ENCODE peak calls at places on chromosomes 6 and 20, in five cellular contexts. S is H9, D is H1, W is mesenchymal stem cell, P is trophoblast cell. Z is an unnamed sample.
A peak's percentile ranks its signal among the peaks of the same experiment; 100 is the strongest.

GRCh38 chr6:47092249-47092648 is 50.1 kb upstream of the ADGRF1 start:
- DNase-seq in S (no peak), D (no peak), W (peak; percentile 31), P (no peak), Z (no peak)

GRCh38 chr6:159170999-159171712 is 2.0 kb downstream of the FNDC1 start:
- DNase-seq in S (no peak), D (no peak), W (no peak), P (no peak), Z (no peak)

GRCh38 chr6:133350928-133351327 is 109.8 kb downstream of the EYA4 start:
- DNase-seq in S (no peak), D (no peak), W (no peak), P (no peak), Z (no peak)

GRCh38 chr6:127855542-127856159 is 45.2 kb downstream of the THEMIS start:
- DNase-seq in S (no peak), D (no peak), W (peak; percentile 32), P (peak; percentile 45), Z (no peak)

GRCh38 chr20:43665466-43666176 is 1.3 kb upstream of the MYBL2 start:
- DNase-seq in S (no peak), D (no peak), W (no peak), P (peak; percentile 85), Z (no peak)

GRCh38 chr6:36029464-36029863 is 1.9 kb downstream of the MAPK14 start:
- DNase-seq in S (no peak), D (no peak), W (peak; percentile 79), P (peak; percentile 90), Z (no peak)

GRCh38 chr6:30884521-30885480 is 482 bp downstream of the DDR1 start:
- DNase-seq in S (peak; percentile 64), D (no peak), W (peak; percentile 36), P (peak; percentile 57), Z (peak; percentile 44)

GRCh38 chr6:129863664-129864063 is 2.5 kb upstream of the TMEM244 start:
- DNase-seq in S (no peak), D (no peak), W (peak; percentile 30), P (no peak), Z (no peak)

GRCh38 chr20:10674684-10675455 is 1.1 kb upstream of the JAG1 start:
- DNase-seq in S (peak; percentile 84), D (no peak), W (peak; percentile 80), P (peak; percentile 72), Z (peak; percentile 81)

GRCh38 chr20:48841861-48842529 is 14.2 kb upstream of the PREX1 start:
- DNase-seq in S (no peak), D (no peak), W (peak; percentile 73), P (peak; percentile 28), Z (no peak)

GRCh38 chr20:49957487-49957938 is 21.3 kb downstream of the RNF114 start:
- DNase-seq in S (no peak), D (no peak), W (no peak), P (no peak), Z (no peak)

GRCh38 chr6:136548582-136549330 is 1.5 kb downstream of the MAP7 start:
- DNase-seq in S (no peak), D (no peak), W (no peak), P (no peak), Z (no peak)

GRCh38 chr20:32160341-32160740 is 47.2 kb downstream of the PLAGL2 start:
- DNase-seq in S (no peak), D (no peak), W (no peak), P (no peak), Z (no peak)

GRCh38 chr6:123619156-123619555 is 17.6 kb downstream of the TRDN start:
- DNase-seq in S (no peak), D (no peak), W (no peak), P (peak; percentile 47), Z (no peak)

GRCh38 chr6:5497896-5498578 is 236.7 kb downstream of the FARS2 start:
- DNase-seq in S (no peak), D (no peak), W (peak; percentile 92), P (no peak), Z (no peak)

GRCh38 chr6:35146453-35146852 is 5.3 kb upstream of the TCP11 start:
- DNase-seq in S (peak; percentile 58), D (no peak), W (peak; percentile 59), P (peak; percentile 70), Z (no peak)

GRCh38 chr6:152909241-152909640 is 73.6 kb downstream of the FBXO5 start:
- DNase-seq in S (no peak), D (no peak), W (no peak), P (no peak), Z (no peak)

GRCh38 chr20:43681468-43681942 is 14.6 kb downstream of the MYBL2 start:
- DNase-seq in S (no peak), D (no peak), W (peak; percentile 24), P (no peak), Z (no peak)

GRCh38 chr20:52103911-52104545 is 87.6 kb downstream of the ZFP64 start:
- DNase-seq in S (peak; percentile 69), D (peak; percentile 65), W (peak; percentile 29), P (no peak), Z (no peak)

GRCh38 chr6:49980898-49981297 is 11.5 kb upstream of the DEFB113 start:
- DNase-seq in S (no peak), D (no peak), W (peak; percentile 55), P (no peak), Z (no peak)

GRCh38 chr6:2961491-2961890 is 9.9 kb downstream of the SERPINB6 start:
- DNase-seq in S (no peak), D (no peak), W (no peak), P (peak; percentile 83), Z (no peak)

GRCh38 chr6:6725120-6725833 is 136.8 kb downstream of the LY86 start:
- DNase-seq in S (peak; percentile 75), D (peak; percentile 66), W (no peak), P (no peak), Z (no peak)
- H4K8ac ChIP-seq in S (no peak overlapping the region), D (peak overlapping the region; percentile 84), W (peak overlapping the region; percentile 96), P (peak overlapping the region; percentile 85), Z (no peak overlapping the region)

GRCh38 chr20:4109587-4109986 is 94.2 kb upstream of the RNF24 start:
- DNase-seq in S (no peak), D (no peak), W (no peak), P (no peak), Z (no peak)
- H2AFZ ChIP-seq in S (no peak overlapping the region), D (no peak overlapping the region), W (no peak overlapping the region), P (no peak overlapping the region), Z (no peak overlapping the region)

DNA sequence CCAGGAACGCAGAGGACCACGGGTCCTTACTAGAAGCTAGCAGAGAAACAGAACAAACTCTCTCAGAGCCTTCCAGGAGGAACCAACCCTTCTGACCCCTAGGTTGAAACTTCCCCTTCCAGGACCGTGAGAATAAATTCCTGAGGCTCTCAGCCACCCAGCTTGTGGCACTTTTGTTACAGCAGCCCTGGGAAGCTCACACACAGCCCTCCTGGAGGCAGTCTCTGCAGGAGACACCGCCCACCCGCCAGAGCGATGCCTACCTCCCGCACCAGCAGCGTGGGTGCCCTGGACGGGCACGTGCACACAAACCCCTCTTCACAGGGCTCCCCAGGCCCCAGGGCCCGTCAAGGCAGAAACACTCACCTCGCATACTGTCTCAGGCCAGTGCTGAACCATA is 4.2 kb downstream of the RNASET2 start:
- DNase-seq in S (no peak), D (no peak), W (no peak), P (no peak), Z (no peak)
- H2BK12ac ChIP-seq in S (no peak overlapping the region), D (no peak overlapping the region), W (no peak overlapping the region), P (no peak overlapping the region), Z (no peak overlapping the region)

GRCh38 chr6:155212616-155213380 is 51.0 kb upstream of the CLDN20 start:
- DNase-seq in S (no peak), D (no peak), W (no peak), P (peak; percentile 88), Z (no peak)

GRCh38 chr6:155213611-155214372 is 50.0 kb upstream of the CLDN20 start:
- DNase-seq in S (no peak), D (no peak), W (no peak), P (no peak), Z (no peak)

GRCh38 chr6:155216312-155217028 is 47.3 kb upstream of the CLDN20 start:
- DNase-seq in S (peak; percentile 59), D (no peak), W (no peak), P (no peak), Z (peak; percentile 15)

GRCh38 chr6:155219299-155219698 is 44.5 kb upstream of the CLDN20 start:
- DNase-seq in S (no peak), D (no peak), W (no peak), P (no peak), Z (no peak)

GRCh38 chr6:155215906-155216305 is 47.9 kb upstream of the CLDN20 start:
- DNase-seq in S (no peak), D (no peak), W (no peak), P (peak; percentile 15), Z (no peak)
- H4K8ac ChIP-seq in S (no peak overlapping the region), D (no peak overlapping the region), W (no peak overlapping the region), P (no peak overlapping the region), Z (no peak overlapping the region)

DNA sequence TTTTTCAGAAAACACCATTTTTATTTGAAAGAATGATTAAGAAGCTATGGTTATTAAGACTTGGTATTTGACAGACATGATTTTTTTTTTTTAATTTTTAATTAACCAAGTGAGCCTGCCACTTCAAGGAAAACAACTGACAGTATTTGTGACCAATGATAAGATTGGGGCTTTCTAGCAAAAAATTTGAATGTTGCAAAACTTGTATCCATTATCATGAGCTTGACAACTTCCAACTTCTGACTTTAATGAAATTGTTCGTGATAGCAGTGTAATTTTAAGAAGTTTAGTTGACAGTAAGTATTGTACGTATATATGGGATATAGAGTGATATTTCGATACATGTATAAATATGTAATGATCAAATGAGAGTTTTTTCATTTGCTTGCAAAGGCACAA is 21.6 kb upstream of the POM121L2 start:
- DNase-seq in S (no peak), D (no peak), W (no peak), P (no peak), Z (no peak)
- H2AFZ ChIP-seq in S (no peak overlapping the region), D (peak overlapping the region; percentile 94), W (no peak overlapping the region), P (no peak overlapping the region), Z (peak overlapping the region; percentile 73)

DNA sequence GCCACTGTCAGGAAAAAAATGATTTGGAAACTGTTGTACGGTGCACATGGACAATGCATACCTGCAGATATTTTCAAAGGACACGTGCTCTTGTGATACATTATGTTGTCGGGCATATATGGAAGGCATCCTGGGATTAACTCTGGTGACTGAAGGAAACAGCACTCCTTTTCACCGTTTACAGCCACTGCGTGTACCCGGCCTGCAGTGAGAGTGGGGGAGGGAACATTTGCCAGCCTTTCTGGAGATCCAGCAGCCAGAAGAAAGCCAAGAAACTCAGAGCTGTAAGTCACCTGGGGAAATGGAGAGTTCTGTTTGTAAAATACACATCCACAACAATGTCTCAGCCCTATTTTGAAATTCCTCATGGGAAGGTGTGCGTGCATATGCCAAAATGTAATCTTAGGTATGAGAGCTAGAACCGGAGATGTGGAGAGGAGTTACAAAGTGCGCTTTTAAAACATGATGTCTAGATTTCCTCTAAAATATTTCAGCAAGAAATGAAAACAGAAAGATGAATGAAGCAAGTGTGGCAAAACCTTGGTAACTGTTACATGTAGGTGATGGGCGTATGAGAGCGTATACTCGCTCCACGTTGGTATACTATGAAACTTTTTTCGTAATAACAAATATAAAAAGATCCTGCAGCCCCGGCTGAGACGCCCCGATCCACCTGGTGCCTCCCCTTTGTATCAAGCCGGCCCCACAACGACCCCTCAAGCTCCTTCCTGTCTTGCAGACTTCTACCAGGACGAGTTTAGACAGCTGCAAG is 8.6 kb upstream of the FOXF2 start:
- DNase-seq in S (no peak), D (no peak), W (no peak), P (peak; percentile 19), Z (peak; percentile 15)
- H2BK12ac ChIP-seq in S (no peak overlapping the region), D (peak overlapping the region; percentile 60), W (no peak overlapping the region), P (no peak overlapping the region), Z (no peak overlapping the region)

Z was measured in neuronal stem cell.